ENCODE peak calls at places on chromosomes 6 and 20, in nine cellular contexts. O, W, X, C, F, M, P, T and E are unnamed samples.
A peak's percentile ranks its signal among the peaks of the same experiment; 100 is the strongest.

GRCh38 chr20:43392561-43392960 is 65.1 kb upstream of the SRSF6 start:
- DNase-seq in M (no peak), C (no peak), W (no peak), F (no peak), X (no peak), O (no peak), T (no peak), P (no peak), E (no peak)

GRCh38 chr20:21396921-21397340 is 395 bp downstream of the NKX2-4 start:
- DNase-seq in P (no peak), T (peak; percentile 53), C (no peak), W (no peak), O (no peak), F (no peak), M (peak; percentile 65), X (no peak), E (no peak)

GRCh38 chr20:52972965-52973819 is 1.0 kb downstream of the TSHZ2 start:
- DNase-seq in W (no peak), F (no peak), T (peak; percentile 73), M (peak; percentile 78), X (no peak), O (no peak), P (no peak), C (no peak), E (no peak)

GRCh38 chr20:45918779-45919535 is 7.0 kb upstream of the PLTP start:
- DNase-seq in F (no peak), M (no peak), O (no peak), W (no peak), X (no peak), C (no peak), T (no peak), P (no peak), E (no peak)

GRCh38 chr6:71621918-71622519 is 264.3 kb upstream of the RIMS1 start:
- DNase-seq in M (peak; percentile 12), T (peak; percentile 58), F (no peak), C (no peak), W (no peak), X (peak; percentile 28), O (peak; percentile 2), P (no peak), E (no peak)

GRCh38 chr20:32792316-32792715 is 27.4 kb upstream of the MAPRE1 start:
- DNase-seq in X (no peak), T (peak; percentile 56), O (no peak), W (no peak), F (no peak), P (no peak), M (no peak), C (no peak), E (peak; percentile 44)

GRCh38 chr20:48308232-48308781 is 519.5 kb downstream of the PREX1 start:
- DNase-seq in T (no peak), O (no peak), C (no peak), M (peak; percentile 49), W (no peak), F (no peak), P (no peak), X (no peak), E (no peak)

GRCh38 chr20:43460172-43460829 is 2.6 kb downstream of the SRSF6 start:
- DNase-seq in X (peak; percentile 56), F (no peak), T (no peak), M (no peak), O (no peak), P (no peak), W (no peak), C (no peak), E (no peak)

GRCh38 chr6:162294030-162294429 is 433.5 kb downstream of the PRKN start:
- DNase-seq in O (no peak), P (no peak), T (no peak), M (no peak), C (no peak), X (no peak), F (no peak), W (no peak), E (no peak)

GRCh38 chr6:133978896-133979240 is 25.8 kb downstream of the TBPL1 start:
- DNase-seq in F (no peak), X (no peak), C (no peak), M (no peak), W (no peak), O (no peak), P (no peak), T (no peak), E (no peak)

GRCh38 chr6:148523051-148523450 is 180.4 kb downstream of the SASH1 start:
- DNase-seq in C (no peak), M (no peak), O (no peak), X (no peak), P (no peak), F (no peak), W (no peak), T (no peak), E (no peak)

GRCh38 chr6:50966986-50967385 is 148.3 kb downstream of the TFAP2B start:
- DNase-seq in W (no peak), F (no peak), M (no peak), C (no peak), O (no peak), P (no peak), T (no peak), X (no peak), E (no peak)

GRCh38 chr6:5762561-5762968 is 244.2 kb downstream of the NRN1 start:
- DNase-seq in C (no peak), X (no peak), T (no peak), P (no peak), O (no peak), W (no peak), F (no peak), M (no peak), E (no peak)

GRCh38 chr6:143539723-143540122 is 28.2 kb upstream of the FUCA2 start:
- DNase-seq in X (no peak), C (no peak), F (no peak), W (no peak), O (no peak), P (no peak), T (peak; percentile 74), M (no peak), E (no peak)

GRCh38 chr20:29873946-29874345 is 1383.5 kb upstream of the DEFB115 start:
- DNase-seq in M (peak; percentile 61), W (no peak), F (peak; percentile 29), O (no peak), P (peak; percentile 94), X (peak; percentile 37), C (peak; percentile 61), T (peak; percentile 70), E (peak; percentile 70)

GRCh38 chr6:7707787-7708186 is 18.1 kb upstream of the BMP6 start:
- DNase-seq in F (no peak), W (no peak), C (no peak), X (no peak), P (no peak), M (no peak), O (no peak), T (no peak), E (no peak)

GRCh38 chr6:168650686-168651085 is 209.7 kb downstream of the SMOC2 start:
- DNase-seq in T (no peak), P (no peak), O (no peak), X (no peak), W (no peak), M (no peak), F (no peak), C (peak; percentile 82), E (no peak)

GRCh38 chr6:57135885-57136284 is 36.2 kb upstream of the BAG2 start:
- DNase-seq in O (no peak), C (no peak), F (no peak), M (no peak), P (no peak), W (no peak), T (no peak), X (no peak), E (no peak)

GRCh38 chr20:15703171-15703911 is 869.9 kb downstream of the KIF16B start:
- DNase-seq in X (peak; percentile 85), P (no peak), C (no peak), F (no peak), O (no peak), W (peak; percentile 87), M (no peak), T (no peak), E (no peak)

GRCh38 chr6:1610497-1611321 is 994 bp downstream of the FOXC1 start:
- DNase-seq in C (no peak), X (peak; percentile 56), P (no peak), O (no peak), M (no peak), W (no peak), F (no peak), T (peak; percentile 52), E (no peak)

GRCh38 chr6:29763491-29764289 is 40.5 kb downstream of the HLA-F start:
- DNase-seq in C (no peak), X (peak; percentile 95), T (no peak), F (no peak), P (no peak), O (no peak), W (no peak), M (no peak), E (no peak)

GRCh38 chr20:49323622-49324238 is 45.9 kb upstream of the ZNFX1 start:
- DNase-seq in X (peak; percentile 89), P (no peak), T (peak; percentile 69), W (no peak), C (no peak), F (no peak), M (peak; percentile 41), O (peak; percentile 34), E (no peak)

GRCh38 chr6:31836036-31836675 is 8.6 kb downstream of the HSPA1B start:
- DNase-seq in X (no peak), F (no peak), T (no peak), M (no peak), C (no peak), O (no peak), P (peak; percentile 56), W (no peak), E (no peak)
- H3K4me1 ChIP-seq in X (peaks cover 27% of the 10 kb centered on the region), F (peaks cover 60% of the 10 kb centered on the region), T (peaks cover 21% of the 10 kb centered on the region), M (peaks cover 14% of the 10 kb centered on the region), C (peaks cover 67% of the 10 kb centered on the region), O (peaks cover 50% of the 10 kb centered on the region), P (peaks cover 79% of the 10 kb centered on the region), W (peaks cover 38% of the 10 kb centered on the region), E (peaks cover 7% of the 10 kb centered on the region)

GRCh38 chr6:34151321-34152041 is 5.6 kb upstream of the GRM4 start:
- DNase-seq in O (no peak), W (no peak), F (no peak), M (peak; percentile 45), X (no peak), T (peak; percentile 74), P (peak; percentile 56), C (no peak), E (no peak)
- TF ChIP-seq CTCF in O (no peak), W (peak; percentile 18), F (no peak), M (no peak), X (no peak), T (peak; percentile 51), P (no peak), C (no peak), E (no peak)

GRCh38 chr20:3173582-3174441 is 463 bp upstream of the LZTS3 start:
- DNase-seq in F (peak; percentile 93), W (no peak), C (peak; percentile 95), P (peak; percentile 97), O (peak; percentile 38), X (peak; percentile 81), T (peak; percentile 95), M (peak; percentile 99), E (peak; percentile 89)
- TF ChIP-seq POLR2AphosphoS5 in F (peak; percentile 29), W (no peak), C (no peak), P (peak; percentile 72), O (no peak), X (no peak), T (peak; percentile 77), M (no peak), E (no peak)

DNA sequence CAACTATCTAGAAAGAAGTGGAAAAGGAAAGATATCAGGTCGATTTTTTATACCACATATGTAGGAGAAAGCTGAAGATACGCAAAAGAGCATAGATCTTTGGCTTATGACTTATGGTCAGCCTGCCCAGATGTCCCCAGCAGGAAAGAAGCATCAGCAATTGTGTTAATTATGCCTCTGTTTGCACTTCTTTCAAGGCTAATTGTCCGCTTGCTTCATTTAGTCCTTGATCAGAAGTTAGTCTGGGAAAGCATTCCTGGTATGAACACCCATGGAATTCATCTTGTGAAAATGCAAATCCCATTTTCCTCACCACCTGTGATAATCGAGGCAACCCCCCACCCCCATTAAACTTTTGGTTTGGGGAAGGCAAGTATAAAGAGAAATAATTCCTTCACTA is 62.8 kb downstream of the ATP9A start:
- DNase-seq in P (no peak), X (no peak), O (no peak), C (no peak), M (no peak), W (no peak), T (no peak), F (no peak), E (no peak)
- H3K4me1 ChIP-seq in P (no peaks in the 10 kb centered on the region), X (no peaks in the 10 kb centered on the region), O (peaks cover 8% of the 10 kb centered on the region), C (peaks cover 38% of the 10 kb centered on the region), M (peaks cover 5% of the 10 kb centered on the region), W (no peaks in the 10 kb centered on the region), T (peaks cover 62% of the 10 kb centered on the region), F (peaks cover 29% of the 10 kb centered on the region), E (no peaks in the 10 kb centered on the region)